ENCODE peak calls at places on chromosomes 13 and 19, in six cellular contexts. Z is neuronal stem cell, P is mesenchymal stem cell, X is H9, Y is trophoblast cell, V is H1. T is an unnamed sample.

GRCh38 chr19:58586131-58586765 is 13.1 kb upstream of the MZF1 start:
- DNase-seq in Y (no peak), X (no peak), P (no peak), Z (no peak), V (no peak), T (no peak)

GRCh38 chr13:32734511-32734910 is 148.3 kb downstream of the PDS5B start:
- DNase-seq in V (no peak), X (no peak), Y (no peak), Z (no peak), P (no peak), T (peak; percentile 88)

GRCh38 chr19:7326105-7326877 is 22.4 kb upstream of the ARHGEF18 start:
- DNase-seq in Z (no peak), V (peak; percentile 90), X (peak; percentile 89), Y (peak; percentile 86), P (no peak), T (no peak)

GRCh38 chr19:49487277-49488045 is at the start of gene RPL13A:
- DNase-seq in Y (peak; percentile 100), Z (peak; percentile 100), X (peak; percentile 100), V (peak; percentile 99), P (peak; percentile 99), T (peak; percentile 99)

GRCh38 chr19:58538257-58539168 is 5.4 kb upstream of the TRIM28 start:
- DNase-seq in Y (peak; percentile 40), X (peak; percentile 94), V (peak; percentile 88), Z (peak; percentile 71), P (no peak), T (no peak)

GRCh38 chr13:25288966-25289365 is 1.7 kb upstream of the MTMR6 start:
- DNase-seq in P (no peak), X (no peak), Z (no peak), V (no peak), Y (no peak), T (no peak)

GRCh38 chr13:46160065-46160464 is 21.9 kb downstream of the LCP1 start:
- DNase-seq in P (no peak), Z (no peak), Y (no peak), X (no peak), V (no peak), T (no peak)

GRCh38 chr13:70960841-70961443 is 852.7 kb upstream of the KLHL1 start:
- DNase-seq in X (no peak), Z (peak; percentile 29), P (peak; percentile 50), V (no peak), Y (peak; percentile 62), T (peak; percentile 13)

GRCh38 chr13:23889598-23890224 is 511 bp upstream of the MIPEP start:
- DNase-seq in V (no peak), X (no peak), P (no peak), Z (peak; percentile 33), Y (no peak), T (no peak)
- H3K4me2 ChIP-seq in V (peak overlapping the region; percentile 52), X (peak overlapping the region; percentile 87), P (peak overlapping the region; percentile 90), Z (no peak overlapping the region), Y (peak overlapping the region; percentile 41), T (peak overlapping the region; percentile 78)

GRCh38 chr13:102012299-102013293 is 389.3 kb downstream of the FGF14 start:
- DNase-seq in X (no peak), Y (no peak), V (no peak), Z (no peak), P (no peak), T (no peak)
- H3K14ac ChIP-seq in X (no peak overlapping the region), Y (no peak overlapping the region), V (no peak overlapping the region), Z (no peak overlapping the region), P (no peak overlapping the region), T (no peak overlapping the region)

DNA sequence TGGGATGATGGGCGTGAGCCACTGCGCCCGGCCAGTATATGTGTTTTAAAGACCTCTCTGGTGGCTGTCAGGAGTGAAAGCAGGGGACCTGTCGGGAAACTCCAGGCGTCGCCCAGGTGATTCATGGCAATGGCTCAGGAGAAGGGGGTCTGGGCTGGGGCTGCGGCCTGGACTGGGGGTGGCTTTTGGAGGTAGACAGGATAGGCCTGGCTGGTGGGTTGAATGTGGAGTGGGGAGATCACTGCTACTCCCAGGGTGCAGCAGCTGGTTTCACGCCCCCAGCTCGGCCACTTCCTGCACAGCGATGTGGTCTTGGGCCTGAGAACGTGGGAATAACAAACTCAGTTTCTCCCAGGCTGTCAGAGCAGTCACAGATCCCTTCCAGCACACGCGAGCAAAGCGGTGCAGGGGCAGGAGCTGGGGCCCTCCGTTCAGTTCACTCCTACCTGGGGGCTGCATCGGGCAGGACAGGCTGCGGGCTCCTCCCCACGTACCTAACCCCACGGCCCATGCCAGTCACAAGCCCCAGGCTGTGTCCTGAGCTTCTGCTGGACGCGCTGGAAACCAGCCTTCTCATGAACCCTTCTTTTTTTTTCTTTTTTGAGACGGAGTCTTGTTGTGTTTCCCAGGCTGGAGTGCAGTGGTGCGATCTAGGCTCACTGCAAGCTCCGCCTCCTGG is 18.9 kb downstream of the KDM4B start:
- DNase-seq in Z (no peak), P (peak; percentile 73), V (no peak), X (no peak), Y (no peak), T (peak; percentile 59)
- H3K4me2 ChIP-seq in Z (no peak overlapping the region), P (no peak overlapping the region), V (no peak overlapping the region), X (no peak overlapping the region), Y (peak overlapping the region; percentile 46), T (no peak overlapping the region)

DNA sequence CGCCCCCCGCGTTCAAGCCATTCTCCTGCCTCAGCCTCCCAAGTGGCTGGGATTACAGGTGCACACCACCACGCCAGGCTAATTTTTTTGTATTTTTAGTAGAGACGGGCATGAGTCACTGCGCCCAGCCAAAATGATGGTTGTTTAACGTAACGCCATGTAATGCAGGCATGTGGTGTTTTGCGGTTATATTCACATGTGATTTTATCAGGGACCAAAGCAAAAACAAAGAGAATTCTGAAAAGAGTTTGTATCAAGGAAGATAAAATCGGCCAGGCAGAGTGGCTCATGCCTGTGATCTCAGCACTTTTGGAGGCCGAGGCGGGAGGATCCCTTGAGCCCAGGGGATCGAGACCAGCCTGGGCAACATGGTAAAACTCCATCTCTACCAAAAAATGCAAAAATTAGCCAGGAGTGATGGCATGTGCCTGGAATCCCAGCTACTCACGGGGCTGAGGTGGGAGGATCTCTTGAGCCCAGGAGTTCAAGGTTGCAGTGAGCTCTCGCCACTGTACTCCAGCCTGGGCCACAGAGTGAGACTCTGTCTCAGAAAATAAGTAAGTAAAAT is 4.7 kb upstream of the ADGRE2 start:
- DNase-seq in Z (no peak), V (peak; percentile 22), P (no peak), Y (peak; percentile 64), X (peak; percentile 14), T (no peak)
- H3K14ac ChIP-seq in Z (no peak overlapping the region), V (no peak overlapping the region), P (no peak overlapping the region), Y (no peak overlapping the region), X (no peak overlapping the region), T (no peak overlapping the region)

DNA sequence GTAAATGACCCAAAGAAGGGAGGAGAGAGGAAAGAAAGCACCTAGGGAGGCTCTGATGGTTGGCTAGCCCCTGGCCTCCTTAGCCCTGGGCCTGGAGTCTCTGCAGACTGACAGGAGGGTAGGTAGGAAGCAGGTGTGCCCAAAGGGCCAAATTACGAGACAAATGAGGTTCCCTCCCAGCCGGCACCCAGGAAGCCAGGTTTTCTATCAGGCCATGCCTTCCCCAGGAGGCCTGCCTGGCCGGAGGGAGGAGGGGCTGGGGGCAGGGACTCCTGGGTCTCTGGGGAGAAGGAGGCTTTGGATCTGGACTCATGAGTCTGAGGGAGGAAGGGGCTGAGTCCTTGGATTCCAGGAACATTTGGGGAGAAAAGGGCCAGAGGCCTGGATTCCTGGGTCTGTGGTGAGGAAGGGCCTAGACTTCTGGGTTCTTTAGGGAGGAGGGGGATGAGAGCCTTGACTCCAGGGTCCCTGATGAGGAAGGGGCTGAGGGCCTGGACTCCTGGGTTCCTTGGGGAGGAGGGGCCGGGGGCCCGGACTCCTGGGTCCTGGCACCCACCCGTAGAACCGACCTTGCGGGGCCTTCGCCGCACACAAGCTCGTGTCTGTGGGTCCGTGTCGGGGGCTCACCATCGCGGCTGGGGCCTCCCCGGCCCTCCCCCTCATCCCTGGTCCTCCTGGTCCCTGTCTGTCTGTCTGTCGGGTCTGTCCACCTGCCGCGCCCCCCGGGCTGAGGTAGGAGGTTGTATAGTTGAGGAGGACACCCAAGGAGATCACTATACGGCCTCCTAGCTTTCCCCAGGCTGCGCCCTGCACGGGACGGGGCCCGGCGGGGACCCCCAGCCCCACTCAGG is 840 bp upstream of the SPACA6 start:
- DNase-seq in X (no peak), Y (no peak), V (no peak), P (no peak), Z (no peak), T (no peak)
- H3K4me2 ChIP-seq in X (no peak overlapping the region), Y (peak overlapping the region; percentile 61), V (peak overlapping the region; percentile 58), P (peak overlapping the region; percentile 84), Z (no peak overlapping the region), T (peak overlapping the region; percentile 89)

GRCh38 chr19:47406711-47407416 is 12.5 kb downstream of the MEIS3 start:
- DNase-seq in Z (peak; percentile 65), Y (peak; percentile 63), V (peak; percentile 88), X (peak; percentile 80), P (no peak), T (no peak)

GRCh38 chr19:47405854-47406417 is 13.4 kb downstream of the MEIS3 start:
- DNase-seq in V (no peak), Z (no peak), Y (no peak), P (no peak), X (no peak), T (no peak)

GRCh38 chr19:47404334-47405196 is 14.8 kb downstream of the MEIS3 start:
- DNase-seq in Z (no peak), X (no peak), P (no peak), Y (no peak), V (no peak), T (no peak)

GRCh38 chr19:47407417-47407774 is 11.9 kb downstream of the MEIS3 start:
- DNase-seq in Y (no peak), V (no peak), X (no peak), Z (no peak), P (no peak), T (no peak)

DNA sequence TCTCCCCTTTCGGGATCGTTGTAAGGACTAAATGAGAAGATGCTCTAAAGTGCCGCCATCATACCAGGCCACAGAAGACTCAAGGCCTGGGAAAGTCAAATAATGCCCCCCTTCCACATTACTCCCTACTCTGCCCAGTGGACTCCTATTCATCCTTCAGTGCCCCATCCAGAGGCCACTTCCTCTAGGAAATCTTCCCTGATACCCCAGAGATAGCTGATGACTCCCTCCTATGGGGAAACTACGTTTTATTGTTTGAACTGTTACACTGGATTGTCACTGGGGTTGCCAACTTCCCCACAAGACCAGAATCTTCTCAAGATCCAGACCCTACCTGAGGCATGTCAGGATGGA is 14.2 kb downstream of the MEIS3 start:
- DNase-seq in V (no peak), Z (no peak), P (no peak), X (no peak), Y (no peak), T (no peak)
- H3K14ac ChIP-seq in V (no peak overlapping the region), Z (no peak overlapping the region), P (no peak overlapping the region), X (no peak overlapping the region), Y (no peak overlapping the region), T (no peak overlapping the region)

DNA sequence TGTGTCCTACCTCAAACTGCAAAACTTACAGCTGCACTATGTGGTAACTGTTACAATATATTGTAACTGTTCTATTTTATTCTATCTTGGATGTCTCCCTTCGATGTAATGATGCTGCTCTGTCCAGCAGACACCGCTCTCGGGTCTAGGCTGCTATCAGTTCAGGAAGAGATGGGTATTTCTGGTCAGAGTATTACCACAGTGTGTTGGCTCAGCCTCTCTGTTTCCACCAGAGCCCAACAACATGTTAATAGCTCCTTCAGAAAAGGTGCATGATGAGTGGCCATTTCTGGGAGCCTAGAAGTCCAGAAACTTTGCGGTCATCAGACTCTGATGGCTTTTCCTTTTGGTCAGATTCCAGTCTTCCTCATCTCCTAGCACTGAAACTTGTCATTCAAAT is 35.9 kb upstream of the IGFL1 start:
- DNase-seq in P (peak; percentile 50), Y (no peak), X (no peak), Z (no peak), V (no peak), T (no peak)
- H3K4me2 ChIP-seq in P (no peak overlapping the region), Y (no peak overlapping the region), X (no peak overlapping the region), Z (no peak overlapping the region), V (no peak overlapping the region), T (no peak overlapping the region)